ENCODE peak calls at places on chromosomes 1 and 21, in seven cellular contexts. A is endodermal cell, R is GM23248, K is neuronal stem cell, V is fibroblast of lung, C is mesenchymal stem cell, F is SK-N-SH. X is an unnamed sample.

GRCh38 chr1:225653463-225654276 is 747 bp upstream of the ENAH start:
- DNase-seq in A (peak; percentile 85), R (peak; percentile 89), K (peak; percentile 65), V (peak; percentile 82), C (peak; percentile 94), F (no peak), X (peak; percentile 85)

GRCh38 chr1:3019007-3019515 is 2.2 kb upstream of the ACTRT2 start:
- DNase-seq in A (no peak), R (no peak), K (no peak), V (no peak), C (no peak), F (no peak), X (no peak)

GRCh38 chr1:37890378-37891014 is 31.1 kb upstream of the MTF1 start:
- DNase-seq in A (no peak), R (peak; percentile 60), K (no peak), V (peak; percentile 28), C (peak; percentile 27), F (peak; percentile 56), X (no peak)

GRCh38 chr1:47926461-47926999 is 70.7 kb downstream of the TRABD2B start:
- DNase-seq in A (no peak), R (no peak), K (no peak), V (no peak), C (no peak), F (no peak), X (no peak)

GRCh38 chr1:107250169-107250568 is 109.3 kb downstream of the NTNG1 start:
- DNase-seq in A (peak; percentile 53), R (no peak), K (no peak), V (peak; percentile 63), C (no peak), F (no peak), X (no peak)

GRCh38 chr1:94258873-94259331 is 21.5 kb upstream of the ARHGAP29 start:
- DNase-seq in A (no peak), R (peak; percentile 93), K (no peak), V (peak; percentile 98), C (peak; percentile 60), F (peak; percentile 31), X (no peak)

GRCh38 chr21:28543975-28544374 is 448.7 kb downstream of the LTN1 start:
- DNase-seq in A (no peak), R (no peak), K (no peak), V (no peak), C (no peak), F (no peak), X (no peak)

GRCh38 chr1:179145521-179145920 is 63.7 kb downstream of the TOR3A start:
- DNase-seq in A (no peak), R (no peak), K (no peak), V (no peak), C (no peak), F (no peak), X (no peak)

GRCh38 chr1:9150582-9151290 is 21.8 kb upstream of the GPR157 start:
- DNase-seq in A (no peak), R (peak; percentile 44), K (no peak), V (peak; percentile 27), C (peak; percentile 49), F (no peak), X (peak; percentile 41)

GRCh38 chr1:188218289-188218688 is 1389.5 kb downstream of the PLA2G4A start:
- DNase-seq in A (no peak), R (no peak), K (no peak), V (no peak), C (no peak), F (no peak), X (no peak)

GRCh38 chr1:235908742-235909520 is 42.2 kb upstream of the LYST start:
- DNase-seq in A (no peak), R (peak; percentile 89), K (no peak), V (peak; percentile 86), C (peak; percentile 75), F (no peak), X (no peak)

GRCh38 chr1:8687053-8687452 is 130.4 kb downstream of the RERE start:
- DNase-seq in A (no peak), R (peak; percentile 50), K (no peak), V (no peak), C (peak; percentile 74), F (no peak), X (no peak)

GRCh38 chr1:8373547-8374270 is 55.8 kb downstream of the SLC45A1 start:
- DNase-seq in A (no peak), R (peak; percentile 95), K (peak; percentile 42), V (peak; percentile 91), C (peak; percentile 87), F (no peak), X (peak; percentile 87)

GRCh38 chr1:27152829-27153548 is 1.9 kb downstream of the SLC9A1 start:
- DNase-seq in A (peak; percentile 60), R (peak; percentile 30), K (no peak), V (no peak), C (peak; percentile 23), F (no peak), X (peak; percentile 35)

GRCh38 chr1:228488107-228488817 is 1.1 kb downstream of the RNF187 start:
- DNase-seq in A (no peak), R (peak; percentile 29), K (no peak), V (no peak), C (no peak), F (no peak), X (peak; percentile 65)

GRCh38 chr1:228490120-228491078 is 3.2 kb downstream of the RNF187 start:
- DNase-seq in A (no peak), R (peak; percentile 52), K (no peak), V (no peak), C (peak; percentile 29), F (no peak), X (no peak)

GRCh38 chr1:228486596-228487335 is 416 bp upstream of the RNF187 start:
- DNase-seq in A (peak; percentile 97), R (peak; percentile 88), K (peak; percentile 78), V (peak; percentile 95), C (peak; percentile 92), F (peak; percentile 80), X (peak; percentile 95)

GRCh38 chr1:228488818-228489674 is 1.9 kb downstream of the RNF187 start:
- DNase-seq in A (no peak), R (peak; percentile 9), K (no peak), V (no peak), C (no peak), F (no peak), X (no peak)

GRCh38 chr1:228487336-228488106 is at the start of gene RNF187:
- DNase-seq in A (peak; percentile 65), R (peak; percentile 77), K (no peak), V (no peak), C (no peak), F (peak; percentile 97), X (peak; percentile 96)
- H3K4me1 ChIP-seq in A (peaks cover 4% of the 10 kb centered on the region), R (peaks cover 34% of the 10 kb centered on the region), K (peaks cover 8% of the 10 kb centered on the region), V (peaks cover 2% of the 10 kb centered on the region), C (peaks cover 21% of the 10 kb centered on the region), F (no peaks in the 10 kb centered on the region), X (peaks cover 13% of the 10 kb centered on the region)

GRCh38 chr1:16065197-16065576 is 8.3 kb downstream of the FAM131C start:
- DNase-seq in A (no peak), R (no peak), K (no peak), V (no peak), C (no peak), F (no peak), X (no peak)

GRCh38 chr1:16063921-16064320 is 9.5 kb downstream of the FAM131C start:
- DNase-seq in A (no peak), R (no peak), K (no peak), V (no peak), C (no peak), F (no peak), X (no peak)

GRCh38 chr1:16066245-16066644 is 7.2 kb downstream of the FAM131C start:
- DNase-seq in A (no peak), R (no peak), K (no peak), V (no peak), C (no peak), F (no peak), X (no peak)

GRCh38 chr1:16063226-16063829 is 10.1 kb downstream of the FAM131C start:
- DNase-seq in A (no peak), R (no peak), K (no peak), V (no peak), C (no peak), F (no peak), X (no peak)

DNA sequence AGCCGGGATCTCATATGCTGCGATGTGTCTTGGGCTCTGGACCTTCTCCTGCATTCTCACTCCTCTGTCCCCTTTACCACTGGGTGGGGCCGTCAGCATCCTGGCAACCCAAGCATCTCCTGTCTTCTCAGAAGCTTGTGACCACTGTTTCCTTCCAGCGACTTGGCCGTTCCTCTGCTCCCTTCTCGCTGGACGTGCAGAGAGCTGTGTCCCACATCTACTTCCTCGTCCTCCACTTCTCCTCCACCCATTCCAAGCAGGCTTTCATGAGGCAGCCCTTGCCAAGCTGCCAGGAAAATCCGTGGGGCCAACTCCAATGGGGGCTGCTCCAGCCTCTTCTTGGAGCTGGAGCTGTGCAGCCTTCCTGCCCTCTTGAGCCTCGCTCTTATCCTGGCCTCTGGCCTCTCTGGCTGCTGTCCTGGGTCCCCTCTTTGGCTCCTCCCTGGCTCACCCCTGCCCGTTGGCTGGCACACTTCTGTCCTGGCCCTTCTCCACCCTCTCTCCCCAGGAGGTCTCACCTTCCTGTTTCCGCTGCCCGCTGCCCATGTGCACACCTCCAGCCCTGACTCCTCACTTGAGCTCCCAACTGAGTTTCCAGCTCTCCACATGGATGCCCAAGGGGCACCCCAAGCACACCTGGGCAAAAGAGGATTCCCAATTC is 8.8 kb downstream of the FAM131C start:
- DNase-seq in A (no peak), R (no peak), K (no peak), V (no peak), C (no peak), F (no peak), X (no peak)
- H3K9ac ChIP-seq in A (no peak overlapping the region), R (no peak overlapping the region), K (no peak overlapping the region), V (no peak overlapping the region), C (no peak overlapping the region), F (no peak overlapping the region), X (peak overlapping the region; percentile 46)

DNA sequence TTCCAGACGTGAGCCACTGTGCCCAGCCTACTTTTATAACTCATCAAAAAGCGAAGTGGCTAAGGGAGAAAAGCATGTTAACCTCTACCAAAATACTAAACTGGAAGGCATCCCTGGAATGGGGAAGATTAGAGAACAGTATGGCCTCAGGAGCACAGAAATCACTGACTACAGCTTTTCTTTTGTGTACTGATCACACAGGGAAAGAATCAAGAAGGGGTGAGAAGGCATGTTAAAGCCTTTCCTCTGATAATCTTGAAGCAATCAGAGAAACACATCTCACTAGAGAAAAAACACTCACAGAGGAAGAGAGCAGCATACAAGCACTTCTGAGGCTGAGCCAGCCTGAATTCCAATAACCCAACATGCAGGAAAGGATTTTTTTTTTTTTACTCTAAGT is 10.7 kb downstream of the PCAT6 start:
- DNase-seq in A (no peak), R (peak; percentile 58), K (no peak), V (peak; percentile 73), C (peak; percentile 26), F (no peak), X (no peak)
- H3K27ac ChIP-seq in A (no peak overlapping the region), R (peak overlapping the region; percentile 31), K (peak overlapping the region; percentile 7), V (no peak overlapping the region), C (peak overlapping the region; percentile 63), F (peak overlapping the region; percentile 3), X (no peak overlapping the region)

DNA sequence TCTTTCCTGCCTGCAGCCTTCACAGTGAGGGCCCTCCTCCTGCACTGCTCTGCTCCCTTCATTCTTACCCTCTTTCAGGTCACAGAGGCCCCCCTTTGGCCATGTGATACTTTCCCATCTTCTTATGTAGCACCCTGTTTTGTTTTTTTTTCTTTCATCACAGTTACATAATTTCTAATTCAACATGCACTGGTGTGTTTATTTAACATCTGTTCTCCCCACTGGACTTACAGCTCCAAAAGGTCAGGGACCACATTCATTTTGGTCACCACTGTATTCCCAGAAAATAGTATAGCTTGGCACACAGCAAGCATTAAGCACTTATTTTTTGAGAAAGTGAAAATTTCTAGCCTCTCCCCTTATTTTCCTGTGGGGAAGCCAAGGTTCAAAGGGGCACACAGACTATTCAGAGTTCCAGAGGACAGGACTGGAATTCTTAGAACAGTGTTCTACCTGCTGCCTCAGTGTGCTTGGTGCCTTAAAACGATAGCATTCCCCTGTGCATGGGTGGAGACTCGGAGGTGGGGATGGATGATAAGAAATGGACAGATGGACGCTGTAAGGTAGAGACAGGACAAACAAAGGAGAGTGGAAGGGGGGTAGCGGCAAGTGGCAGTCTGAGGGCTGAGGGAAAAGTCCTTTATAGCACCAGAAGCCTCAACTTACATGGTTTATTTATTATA is 5.3 kb downstream of the DENND2D start:
- DNase-seq in A (no peak), R (no peak), K (no peak), V (no peak), C (no peak), F (no peak), X (no peak)
- H3K4me1 ChIP-seq in A (peaks cover 12% of the 10 kb centered on the region), R (peaks cover 45% of the 10 kb centered on the region), K (peaks cover 2% of the 10 kb centered on the region), V (peaks cover 31% of the 10 kb centered on the region), C (peaks cover 12% of the 10 kb centered on the region), F (peaks cover 14% of the 10 kb centered on the region), X (peaks cover 33% of the 10 kb centered on the region)